ENCODE peak calls at places on chromosomes 12 and 14, in nine cellular contexts. P, D, R, T, M, C, I, K and X are unnamed samples. For H3K36me3, the result is how much of the 10 kb centered on the place peaks cover.

GRCh38 chr14:49770212-49770817 is 2.4 kb downstream of the KLHDC2 start:
- DNase-seq in P (no peak), D (no peak), R (no peak), T (no peak), M (no peak), C (no peak), I (peak), K (peak), X (peak)

GRCh38 chr14:64766430-64767151 is 62.4 kb downstream of the PLEKHG3 start:
- DNase-seq in P (no peak), D (no peak), R (no peak), T (no peak), M (peak), C (no peak), I (no peak), K (no peak), X (peak)

GRCh38 chr14:72577521-72577920 is 316.4 kb downstream of the DPF3 start:
- DNase-seq in P (no peak), D (no peak), R (no peak), T (no peak), M (no peak), C (no peak), I (no peak), K (no peak), X (no peak)

GRCh38 chr12:48199784-48200198 is 3.3 kb downstream of the OR10AD1 start:
- DNase-seq in P (no peak), D (no peak), R (no peak), T (no peak), M (no peak), C (no peak), I (no peak), K (peak), X (no peak)

GRCh38 chr14:64410084-64410774 is 22.1 kb downstream of the MTHFD1 start:
- DNase-seq in P (no peak), D (no peak), R (no peak), T (no peak), M (peak), C (no peak), I (no peak), K (peak), X (peak)

GRCh38 chr12:30795660-30796507 is 41.1 kb upstream of the CAPRIN2 start:
- DNase-seq in P (peak), D (peak), R (peak), T (peak), M (peak), C (no peak), I (peak), K (peak), X (peak)

GRCh38 chr14:57725399-57726077 is 140.4 kb downstream of the SLC35F4 start:
- DNase-seq in P (no peak), D (no peak), R (no peak), T (no peak), M (no peak), C (no peak), I (no peak), K (no peak), X (no peak)

GRCh38 chr12:131720241-131720640 is 9.4 kb downstream of the SFSWAP start:
- DNase-seq in P (no peak), D (no peak), R (no peak), T (no peak), M (no peak), C (no peak), I (no peak), K (no peak), X (no peak)

GRCh38 chr14:22313172-22313801 is 275.7 kb downstream of the DAD1 start:
- DNase-seq in P (no peak), D (no peak), R (no peak), T (no peak), M (no peak), C (no peak), I (no peak), K (peak), X (no peak)

GRCh38 chr14:58963873-58964597 is 224.4 kb upstream of the DAAM1 start:
- DNase-seq in P (no peak), D (no peak), R (no peak), T (no peak), M (no peak), C (no peak), I (no peak), K (no peak), X (no peak)

GRCh38 chr12:79997115-79997805 is 62.4 kb upstream of the PPP1R12A start:
- DNase-seq in P (peak), D (no peak), R (no peak), T (no peak), M (no peak), C (no peak), I (no peak), K (no peak), X (no peak)

DNA sequence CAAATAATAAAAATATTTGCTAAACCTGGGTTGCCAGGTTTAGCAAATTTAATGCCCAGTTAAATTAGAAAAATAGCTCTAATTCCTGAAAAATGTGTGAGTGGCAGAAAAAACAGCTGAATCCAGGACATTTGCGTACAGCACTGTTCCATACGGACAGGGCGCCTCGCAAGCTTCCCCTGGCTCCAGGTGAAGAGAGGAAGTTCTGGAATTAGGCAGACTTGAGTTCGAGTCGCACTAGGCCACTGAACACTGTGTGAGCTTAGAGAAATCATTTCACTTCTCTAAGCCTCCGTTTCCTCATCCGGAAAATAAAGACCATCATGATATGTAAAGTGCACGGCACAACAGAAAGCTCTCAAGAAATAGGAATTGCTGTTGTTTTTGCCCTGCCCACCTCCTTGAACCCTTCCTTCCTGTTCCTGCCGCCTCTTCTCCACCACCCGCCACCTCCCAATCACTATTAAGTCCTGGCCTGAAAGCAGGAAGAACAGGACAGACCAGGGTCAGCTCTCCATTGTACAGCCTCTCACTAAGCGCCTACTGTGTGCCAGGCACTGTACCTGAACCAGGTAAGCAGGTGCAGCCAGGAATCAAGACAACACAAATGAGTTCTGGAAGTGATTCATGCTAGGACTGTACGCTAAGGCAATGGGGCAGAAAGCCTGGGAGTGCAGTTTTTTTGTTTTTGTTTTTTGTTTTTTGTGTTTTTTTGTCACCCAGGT is 763 bp upstream of the PHETA1 start:
- DNase-seq in P (no peak), D (no peak), R (no peak), T (no peak), M (no peak), C (no peak), I (no peak), K (no peak), X (no peak)
- H3K27ac ChIP-seq in P (no peak), D (peak), R (peak), T (peak), M (no peak), C (no peak), I (peak), K (no peak), X (no peak)

GRCh38 chr14:95439881-95440280 is 76.6 kb downstream of the SYNE3 start:
- DNase-seq in P (no peak), D (no peak), R (no peak), T (no peak), M (no peak), C (no peak), I (no peak), K (no peak), X (no peak)
- H3K36me3 ChIP-seq in P (under half), D (under half), R (half or more), T (half or more), M (under half), C (under half), I (under half), K (under half), X (under half)

GRCh38 chr12:98232753-98233385 is 282.5 kb upstream of the TMPO start:
- DNase-seq in P (no peak), D (no peak), R (no peak), T (no peak), M (no peak), C (no peak), I (no peak), K (no peak), X (no peak)

GRCh38 chr12:98229539-98229921 is 285.9 kb upstream of the TMPO start:
- DNase-seq in P (no peak), D (no peak), R (no peak), T (no peak), M (no peak), C (no peak), I (no peak), K (no peak), X (no peak)

GRCh38 chr12:98224584-98225221 is 290.7 kb upstream of the TMPO start:
- DNase-seq in P (peak), D (no peak), R (no peak), T (no peak), M (no peak), C (no peak), I (no peak), K (no peak), X (no peak)

GRCh38 chr12:98228619-98229538 is 286.5 kb upstream of the TMPO start:
- DNase-seq in P (no peak), D (no peak), R (no peak), T (no peak), M (no peak), C (no peak), I (no peak), K (no peak), X (no peak)

GRCh38 chr12:98227162-98227561 is 288.2 kb upstream of the TMPO start:
- DNase-seq in P (no peak), D (peak), R (no peak), T (no peak), M (peak), C (no peak), I (no peak), K (peak), X (no peak)
- TF ChIP-seq CTCF in P (no peak), D (peak), R (no peak), T (no peak), M (peak), C (peak), I (no peak), K (peak), X (peak)

DNA sequence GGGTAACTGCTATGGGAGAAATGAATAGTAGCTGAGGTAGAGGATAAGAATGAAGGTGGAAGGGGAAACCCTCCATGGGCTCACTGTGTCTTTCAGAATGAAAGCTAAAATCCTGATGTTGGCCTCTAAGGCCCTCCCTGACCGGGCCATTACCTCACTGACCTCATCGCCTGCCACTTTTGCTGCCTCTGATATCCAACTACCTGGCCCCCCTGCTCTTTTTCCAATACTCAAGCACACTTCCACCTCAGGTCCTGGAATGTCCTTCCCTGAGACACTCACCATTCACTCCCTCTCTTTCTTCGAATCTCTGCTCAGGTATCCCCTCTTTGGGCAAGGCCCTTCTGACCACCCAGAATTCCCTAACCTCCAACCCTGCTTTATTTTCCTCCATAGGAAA is 1.4 kb upstream of the BATF start:
- DNase-seq in P (no peak), D (no peak), R (no peak), T (no peak), M (no peak), C (no peak), I (no peak), K (no peak), X (no peak)
- H3K27ac ChIP-seq in P (no peak), D (no peak), R (no peak), T (no peak), M (no peak), C (no peak), I (no peak), K (no peak), X (no peak)

GRCh38 chr12:77053259-77053658 is 12.1 kb downstream of the E2F7 start:
- DNase-seq in P (no peak), D (no peak), R (no peak), T (no peak), M (no peak), C (no peak), I (no peak), K (no peak), X (no peak)
- H3K36me3 ChIP-seq in P (under half), D (half or more), R (under half), T (under half), M (under half), C (under half), I (under half), K (under half), X (under half)

DNA sequence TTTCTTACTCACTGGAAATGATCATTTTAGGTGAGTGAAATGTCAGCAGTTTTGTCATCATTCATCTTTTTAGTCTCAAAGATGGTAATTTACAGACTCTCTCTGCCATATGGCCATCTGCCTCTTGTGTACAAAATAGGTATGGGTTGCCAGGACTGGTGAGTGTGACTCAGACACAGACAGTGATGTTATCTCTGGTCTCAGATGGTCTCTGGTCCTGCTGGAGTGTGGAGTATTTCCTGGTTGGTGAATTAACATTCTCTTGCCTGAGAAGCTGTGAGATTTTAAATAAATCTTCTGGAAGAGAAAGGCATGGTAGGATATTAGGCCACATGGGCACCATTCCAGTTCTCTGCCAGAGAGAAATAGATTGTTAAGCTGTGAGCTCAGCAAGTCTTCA is 207.0 kb downstream of the ATP23 start:
- DNase-seq in P (no peak), D (no peak), R (no peak), T (no peak), M (no peak), C (no peak), I (no peak), K (peak), X (no peak)
- TF ChIP-seq CTCF in P (no peak), D (no peak), R (no peak), T (no peak), M (no peak), C (no peak), I (no peak), K (no peak), X (no peak)

GRCh38 chr12:95073698-95074520 is 491 bp upstream of the NR2C1 start:
- DNase-seq in P (no peak), D (no peak), R (no peak), T (no peak), M (no peak), C (no peak), I (no peak), K (no peak), X (no peak)

GRCh38 chr12:95077341-95077740 is 3.9 kb upstream of the NR2C1 start:
- DNase-seq in P (no peak), D (no peak), R (no peak), T (no peak), M (no peak), C (no peak), I (no peak), K (no peak), X (no peak)

GRCh38 chr12:95070378-95070777 is 3.0 kb downstream of the NR2C1 start:
- DNase-seq in P (no peak), D (no peak), R (no peak), T (no peak), M (no peak), C (no peak), I (no peak), K (no peak), X (no peak)

GRCh38 chr12:95074766-95075165 is 1.3 kb upstream of the NR2C1 start:
- DNase-seq in P (no peak), D (no peak), R (no peak), T (no peak), M (no peak), C (no peak), I (no peak), K (no peak), X (no peak)

DNA sequence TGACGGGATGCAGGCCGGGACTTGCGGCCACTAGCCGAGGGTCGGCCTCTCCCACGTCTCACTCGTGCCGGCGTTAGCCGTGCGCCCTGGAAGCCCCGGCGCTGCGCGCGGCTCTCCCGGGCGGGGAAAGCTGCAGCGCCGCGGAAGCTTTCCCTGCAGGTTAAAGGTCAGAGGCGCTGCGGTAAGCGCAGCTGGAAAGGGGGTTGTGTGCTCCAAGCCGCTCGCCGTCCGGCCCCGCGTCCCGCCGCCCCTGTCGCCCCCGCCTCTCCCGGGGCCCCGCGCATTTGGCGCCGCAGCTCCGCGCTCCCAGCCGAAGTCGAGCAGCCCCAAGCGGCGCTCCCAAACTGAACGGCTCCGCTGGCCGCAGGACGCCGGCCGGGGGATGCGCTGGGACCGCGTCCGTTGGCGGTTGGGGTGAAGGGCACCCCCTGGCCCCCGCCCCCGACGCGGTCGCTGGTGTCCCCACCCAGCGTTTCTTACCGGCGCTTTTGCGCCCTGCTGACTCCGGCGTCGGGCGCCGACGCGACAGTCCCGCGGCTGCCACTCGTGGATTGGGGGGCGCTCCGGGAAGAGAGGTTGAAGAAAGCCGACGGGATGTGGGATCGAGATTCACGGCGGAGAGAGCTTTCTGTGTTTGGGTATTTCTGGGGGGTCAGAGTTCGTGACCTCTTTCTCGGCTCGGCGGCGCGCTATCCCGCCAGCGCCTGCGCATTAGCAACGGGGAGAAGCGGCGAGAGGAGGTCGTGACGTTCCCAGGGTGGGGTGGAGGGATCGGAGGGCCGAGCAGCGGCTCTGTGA is at the start of gene NR2C1:
- DNase-seq in P (peak), D (peak), R (peak), T (peak), M (peak), C (peak), I (peak), K (peak), X (peak)
- H3K27ac ChIP-seq in P (peak), D (peak), R (peak), T (peak), M (peak), C (peak), I (peak), K (peak), X (peak)